ENCODE peak calls at places on chromosomes 12 and 14, in nine cellular contexts. One of them, this sample, is unnamed.

GRCh38 chr14:64244279-64244678 is 49.9 kb downstream of the ESR2 start:
- DNase-seq in GM12891: no peak
- DNase-seq in stomach: peak
- DNase-seq in sigmoid colon: no peak
- DNase-seq in HCT116: no peak
- DNase-seq in suprapubic skin: no peak
- DNase-seq in HepG2: no peak
- DNase-seq in upper lobe of left lung: no peak
- DNase-seq in breast epithelium: no peak
- DNase-seq in this sample: no peak

GRCh38 chr14:26138764-26139445 is 458.9 kb downstream of the NOVA1 start:
- DNase-seq in GM12891: no peak
- DNase-seq in stomach: no peak
- DNase-seq in sigmoid colon: no peak
- DNase-seq in HCT116: no peak
- DNase-seq in suprapubic skin: no peak
- DNase-seq in HepG2: no peak
- DNase-seq in upper lobe of left lung: no peak
- DNase-seq in breast epithelium: no peak
- DNase-seq in this sample: no peak

GRCh38 chr12:115452751-115453281 is 768.8 kb upstream of the TBX3 start:
- DNase-seq in GM12891: no peak
- DNase-seq in stomach: no peak
- DNase-seq in sigmoid colon: no peak
- DNase-seq in HCT116: no peak
- DNase-seq in suprapubic skin: no peak
- DNase-seq in HepG2: no peak
- DNase-seq in upper lobe of left lung: no peak
- DNase-seq in breast epithelium: no peak
- DNase-seq in this sample: no peak

GRCh38 chr14:34098045-34098984 is 147.4 kb upstream of the EGLN3 start:
- DNase-seq in GM12891: peak
- DNase-seq in stomach: peak
- DNase-seq in sigmoid colon: no peak
- DNase-seq in HCT116: peak
- DNase-seq in suprapubic skin: no peak
- DNase-seq in HepG2: peak
- DNase-seq in upper lobe of left lung: no peak
- DNase-seq in breast epithelium: no peak
- DNase-seq in this sample: no peak

GRCh38 chr12:114812858-114813761 is 129.1 kb upstream of the TBX3 start:
- DNase-seq in GM12891: no peak
- DNase-seq in stomach: no peak
- DNase-seq in sigmoid colon: no peak
- DNase-seq in HCT116: no peak
- DNase-seq in suprapubic skin: no peak
- DNase-seq in HepG2: peak
- DNase-seq in upper lobe of left lung: no peak
- DNase-seq in breast epithelium: no peak
- DNase-seq in this sample: no peak

GRCh38 chr12:108587826-108588225 is 10.1 kb downstream of the TMEM119 start:
- DNase-seq in GM12891: no peak
- DNase-seq in stomach: no peak
- DNase-seq in sigmoid colon: no peak
- DNase-seq in HCT116: no peak
- DNase-seq in suprapubic skin: no peak
- DNase-seq in HepG2: no peak
- DNase-seq in upper lobe of left lung: no peak
- DNase-seq in breast epithelium: no peak
- DNase-seq in this sample: no peak

GRCh38 chr14:49134940-49135339 is 451.2 kb downstream of the RPS29 start:
- DNase-seq in GM12891: no peak
- DNase-seq in stomach: no peak
- DNase-seq in sigmoid colon: no peak
- DNase-seq in HCT116: peak
- DNase-seq in suprapubic skin: no peak
- DNase-seq in HepG2: no peak
- DNase-seq in upper lobe of left lung: no peak
- DNase-seq in breast epithelium: no peak
- DNase-seq in this sample: no peak

GRCh38 chr12:132623072-132623869 is 4.7 kb downstream of the P2RX2 start:
- DNase-seq in GM12891: no peak
- DNase-seq in stomach: no peak
- DNase-seq in sigmoid colon: no peak
- DNase-seq in HCT116: no peak
- DNase-seq in suprapubic skin: no peak
- DNase-seq in HepG2: no peak
- DNase-seq in upper lobe of left lung: no peak
- DNase-seq in breast epithelium: no peak
- DNase-seq in this sample: no peak

GRCh38 chr12:11666651-11667050 is 17.2 kb downstream of the ETV6 start:
- DNase-seq in GM12891: no peak
- DNase-seq in stomach: no peak
- DNase-seq in sigmoid colon: no peak
- DNase-seq in HCT116: no peak
- DNase-seq in suprapubic skin: no peak
- DNase-seq in HepG2: no peak
- DNase-seq in upper lobe of left lung: no peak
- DNase-seq in breast epithelium: no peak
- DNase-seq in this sample: no peak

GRCh38 chr12:127214196-127214595 is 1052.8 kb upstream of the TMEM132C start:
- DNase-seq in GM12891: no peak
- DNase-seq in stomach: no peak
- DNase-seq in sigmoid colon: no peak
- DNase-seq in HCT116: no peak
- DNase-seq in suprapubic skin: no peak
- DNase-seq in HepG2: no peak
- DNase-seq in upper lobe of left lung: no peak
- DNase-seq in breast epithelium: no peak
- DNase-seq in this sample: no peak

GRCh38 chr14:45970589-45970988 is 681.0 kb downstream of the RPL10L start:
- DNase-seq in GM12891: no peak
- DNase-seq in stomach: no peak
- DNase-seq in sigmoid colon: no peak
- DNase-seq in HCT116: no peak
- DNase-seq in suprapubic skin: no peak
- DNase-seq in HepG2: no peak
- DNase-seq in upper lobe of left lung: no peak
- DNase-seq in breast epithelium: no peak
- DNase-seq in this sample: no peak

GRCh38 chr12:127760996-127761395 is 506.0 kb upstream of the TMEM132C start:
- DNase-seq in GM12891: no peak
- DNase-seq in stomach: no peak
- DNase-seq in sigmoid colon: no peak
- DNase-seq in HCT116: no peak
- DNase-seq in suprapubic skin: no peak
- DNase-seq in HepG2: no peak
- DNase-seq in upper lobe of left lung: no peak
- DNase-seq in breast epithelium: no peak
- DNase-seq in this sample: no peak

GRCh38 chr12:41073633-41074576 is 114.2 kb upstream of the PDZRN4 start:
- DNase-seq in GM12891: no peak
- DNase-seq in stomach: no peak
- DNase-seq in sigmoid colon: no peak
- DNase-seq in HCT116: no peak
- DNase-seq in suprapubic skin: no peak
- DNase-seq in HepG2: no peak
- DNase-seq in upper lobe of left lung: no peak
- DNase-seq in breast epithelium: no peak
- DNase-seq in this sample: no peak

GRCh38 chr12:9073077-9073476 is 42.6 kb downstream of the A2M start:
- DNase-seq in GM12891: no peak
- DNase-seq in stomach: no peak
- DNase-seq in sigmoid colon: no peak
- DNase-seq in HCT116: no peak
- DNase-seq in suprapubic skin: no peak
- DNase-seq in HepG2: no peak
- DNase-seq in upper lobe of left lung: no peak
- DNase-seq in breast epithelium: no peak
- DNase-seq in this sample: no peak

GRCh38 chr12:9074484-9075140 is 41.1 kb downstream of the A2M start:
- DNase-seq in GM12891: no peak
- DNase-seq in stomach: no peak
- DNase-seq in sigmoid colon: no peak
- DNase-seq in HCT116: no peak
- DNase-seq in suprapubic skin: no peak
- DNase-seq in HepG2: no peak
- DNase-seq in upper lobe of left lung: no peak
- DNase-seq in breast epithelium: no peak
- DNase-seq in this sample: no peak

GRCh38 chr12:9071518-9071917 is 44.2 kb downstream of the A2M start:
- DNase-seq in GM12891: no peak
- DNase-seq in stomach: no peak
- DNase-seq in sigmoid colon: no peak
- DNase-seq in HCT116: no peak
- DNase-seq in suprapubic skin: no peak
- DNase-seq in HepG2: no peak
- DNase-seq in upper lobe of left lung: no peak
- DNase-seq in breast epithelium: no peak
- DNase-seq in this sample: no peak

GRCh38 chr12:9071976-9072375 is 43.7 kb downstream of the A2M start:
- DNase-seq in GM12891: no peak
- DNase-seq in stomach: no peak
- DNase-seq in sigmoid colon: no peak
- DNase-seq in HCT116: no peak
- DNase-seq in suprapubic skin: no peak
- DNase-seq in HepG2: no peak
- DNase-seq in upper lobe of left lung: no peak
- DNase-seq in breast epithelium: no peak
- DNase-seq in this sample: no peak

GRCh38 chr12:9072481-9073038 is 43.2 kb downstream of the A2M start:
- DNase-seq in GM12891: no peak
- DNase-seq in stomach: no peak
- DNase-seq in sigmoid colon: no peak
- DNase-seq in HCT116: no peak
- DNase-seq in suprapubic skin: no peak
- DNase-seq in HepG2: no peak
- DNase-seq in upper lobe of left lung: no peak
- DNase-seq in breast epithelium: no peak
- DNase-seq in this sample: no peak
- TF ChIP-seq POLR2A in GM12891: no peak
- TF ChIP-seq POLR2A in stomach: no peak
- TF ChIP-seq POLR2A in sigmoid colon: no peak
- TF ChIP-seq POLR2A in HCT116: no peak
- TF ChIP-seq POLR2A in suprapubic skin: no peak
- TF ChIP-seq POLR2A in HepG2: no peak
- TF ChIP-seq POLR2A in upper lobe of left lung: no peak
- TF ChIP-seq POLR2A in breast epithelium: no peak
- TF ChIP-seq POLR2A in this sample: no peak

DNA sequence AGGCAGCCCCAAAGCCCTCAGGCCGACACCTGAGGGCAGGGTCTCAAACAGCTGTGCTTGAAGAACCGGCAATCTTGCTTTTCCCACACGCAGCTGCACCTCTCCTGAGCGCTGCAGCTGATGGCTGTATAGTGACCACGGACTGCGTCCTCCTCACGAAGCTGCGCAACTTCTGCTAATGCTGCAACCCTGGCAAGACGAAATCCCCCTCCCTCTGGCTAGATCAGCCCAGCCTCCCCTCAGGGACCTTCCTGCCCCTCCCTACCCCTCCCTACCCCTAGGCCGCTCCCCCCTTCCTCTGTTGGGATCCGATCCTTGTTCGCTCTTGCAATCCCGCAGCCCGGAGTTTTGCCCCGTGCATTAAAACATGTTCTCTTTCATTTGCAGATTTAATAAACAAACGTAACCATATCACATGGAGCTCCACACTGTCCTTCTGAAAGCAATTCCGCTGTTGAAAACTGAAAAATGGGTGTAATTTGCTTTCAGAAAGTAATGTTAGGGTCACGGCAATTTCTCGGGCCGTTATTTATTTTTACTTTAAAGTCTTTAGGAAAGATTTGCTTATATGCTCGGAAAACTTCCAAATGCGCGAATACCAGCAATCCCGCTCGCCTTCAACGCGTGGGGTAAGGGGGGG is 4.8 kb upstream of the PAX9 start:
- DNase-seq in GM12891: no peak
- DNase-seq in stomach: no peak
- DNase-seq in sigmoid colon: no peak
- DNase-seq in HCT116: no peak
- DNase-seq in suprapubic skin: peak
- DNase-seq in HepG2: no peak
- DNase-seq in upper lobe of left lung: no peak
- DNase-seq in breast epithelium: no peak
- DNase-seq in this sample: no peak
- TF ChIP-seq POLR2AphosphoS5 in GM12891: no peak
- TF ChIP-seq POLR2AphosphoS5 in stomach: no peak
- TF ChIP-seq POLR2AphosphoS5 in sigmoid colon: no peak
- TF ChIP-seq POLR2AphosphoS5 in HCT116: no peak
- TF ChIP-seq POLR2AphosphoS5 in suprapubic skin: no peak
- TF ChIP-seq POLR2AphosphoS5 in HepG2: no peak
- TF ChIP-seq POLR2AphosphoS5 in upper lobe of left lung: no peak
- TF ChIP-seq POLR2AphosphoS5 in breast epithelium: no peak
- TF ChIP-seq POLR2AphosphoS5 in this sample: no peak

DNA sequence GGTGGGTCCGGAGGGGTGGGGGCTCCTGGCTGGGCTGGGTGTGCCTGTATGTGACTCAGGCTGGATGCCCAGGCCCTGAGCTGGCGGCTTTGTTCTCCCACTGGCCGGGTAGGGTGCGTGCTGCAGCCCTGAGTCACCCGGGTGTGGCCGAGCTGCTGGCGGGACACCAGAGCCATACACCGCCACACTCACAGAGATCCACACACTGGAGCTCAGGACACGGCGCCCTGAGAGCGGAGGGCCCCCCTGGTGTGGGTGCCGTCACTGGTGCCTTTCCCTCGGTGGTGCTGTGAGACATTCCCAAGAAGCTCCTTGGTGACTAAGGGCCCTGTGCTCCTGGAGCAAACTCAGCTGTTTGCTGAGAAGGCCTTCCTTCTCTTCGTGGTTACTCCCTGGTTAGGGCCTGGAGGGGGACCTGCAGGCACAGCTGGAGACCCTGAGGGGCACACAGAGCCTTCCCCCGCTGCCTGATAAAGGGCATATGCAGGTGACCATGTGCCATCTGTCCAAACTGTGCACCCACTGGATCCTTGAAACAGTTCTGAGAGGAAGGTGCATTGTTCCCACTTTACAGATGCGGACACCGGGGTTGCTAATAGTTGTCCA is 44.3 kb downstream of the KRT80 start:
- DNase-seq in GM12891: no peak
- DNase-seq in stomach: peak
- DNase-seq in sigmoid colon: peak
- DNase-seq in HCT116: peak
- DNase-seq in suprapubic skin: peak
- DNase-seq in HepG2: peak
- DNase-seq in upper lobe of left lung: peak
- DNase-seq in breast epithelium: peak
- DNase-seq in this sample: no peak
- TF ChIP-seq POLR2A in GM12891: no peak
- TF ChIP-seq POLR2A in stomach: no peak
- TF ChIP-seq POLR2A in sigmoid colon: no peak
- TF ChIP-seq POLR2A in HCT116: no peak
- TF ChIP-seq POLR2A in suprapubic skin: no peak
- TF ChIP-seq POLR2A in HepG2: no peak
- TF ChIP-seq POLR2A in upper lobe of left lung: peak
- TF ChIP-seq POLR2A in breast epithelium: peak
- TF ChIP-seq POLR2A in this sample: no peak

DNA sequence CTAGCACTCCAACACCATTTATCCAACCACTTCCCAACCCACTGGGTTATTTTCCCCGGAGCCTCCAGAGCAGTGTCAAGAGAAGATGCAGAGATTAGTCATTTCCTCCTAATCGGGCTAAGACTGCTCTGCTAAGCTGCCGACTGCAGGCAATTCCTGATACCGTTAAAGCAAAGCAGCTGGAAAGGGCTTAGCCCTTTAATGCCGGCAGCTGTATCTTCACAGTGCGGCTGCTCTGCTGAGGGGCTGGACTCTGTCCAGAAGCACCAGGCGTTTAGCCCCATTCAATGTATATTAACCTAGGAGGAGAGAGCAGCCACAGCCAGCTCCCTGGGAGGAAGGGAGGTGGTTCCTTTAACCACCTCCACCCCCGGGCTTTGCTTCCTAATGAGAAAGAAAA is 11.1 kb downstream of the AQP6 start:
- DNase-seq in GM12891: no peak
- DNase-seq in stomach: no peak
- DNase-seq in sigmoid colon: no peak
- DNase-seq in HCT116: no peak
- DNase-seq in suprapubic skin: no peak
- DNase-seq in HepG2: no peak
- DNase-seq in upper lobe of left lung: peak
- DNase-seq in breast epithelium: no peak
- DNase-seq in this sample: no peak
- TF ChIP-seq POLR2AphosphoS5 in GM12891: no peak
- TF ChIP-seq POLR2AphosphoS5 in stomach: no peak
- TF ChIP-seq POLR2AphosphoS5 in sigmoid colon: no peak
- TF ChIP-seq POLR2AphosphoS5 in HCT116: no peak
- TF ChIP-seq POLR2AphosphoS5 in suprapubic skin: no peak
- TF ChIP-seq POLR2AphosphoS5 in HepG2: no peak
- TF ChIP-seq POLR2AphosphoS5 in upper lobe of left lung: no peak
- TF ChIP-seq POLR2AphosphoS5 in breast epithelium: no peak
- TF ChIP-seq POLR2AphosphoS5 in this sample: no peak